ENCODE peak calls at places on chromosome 5, in seven cellular contexts. One of them, this sample, is unnamed.
A peak's percentile ranks its signal among the peaks of the same experiment; 100 is the strongest.

GRCh38 chr5:107869459-107870115 is 198.8 kb upstream of the EFNA5 start:
- DNase-seq in SK-N-SH: no peak
- DNase-seq in K562: no peak
- DNase-seq in H1: no peak
- DNase-seq in A549: peak; percentile 64
- DNase-seq in IMR-90: peak; percentile 84
- DNase-seq in HepG2: no peak
- DNase-seq in this sample: peak; percentile 36

GRCh38 chr5:139137703-139138102 is 60.5 kb downstream of the SIL1 start:
- DNase-seq in SK-N-SH: peak; percentile 47
- DNase-seq in HepG2: peak; percentile 16
- DNase-seq in A549: peak; percentile 56
- DNase-seq in H1: no peak
- DNase-seq in K562: peak; percentile 39
- DNase-seq in IMR-90: peak; percentile 26
- DNase-seq in this sample: peak; percentile 12

GRCh38 chr5:125277494-125278154 is 531.2 kb upstream of the ZNF608 start:
- DNase-seq in HepG2: peak; percentile 14
- DNase-seq in H1: no peak
- DNase-seq in SK-N-SH: no peak
- DNase-seq in A549: peak; percentile 63
- DNase-seq in K562: no peak
- DNase-seq in IMR-90: peak; percentile 94
- DNase-seq in this sample: peak; percentile 72

GRCh38 chr5:53262348-53262970 is 152.9 kb upstream of the MOCS2 start:
- DNase-seq in HepG2: peak; percentile 2
- DNase-seq in IMR-90: peak; percentile 72
- DNase-seq in SK-N-SH: peak; percentile 2
- DNase-seq in A549: peak; percentile 48
- DNase-seq in H1: no peak
- DNase-seq in K562: peak; percentile 11
- DNase-seq in this sample: peak; percentile 8

GRCh38 chr5:150431048-150431447 is 18.3 kb upstream of the CD74 start:
- DNase-seq in H1: no peak
- DNase-seq in K562: no peak
- DNase-seq in IMR-90: no peak
- DNase-seq in HepG2: no peak
- DNase-seq in SK-N-SH: no peak
- DNase-seq in A549: no peak
- DNase-seq in this sample: no peak

GRCh38 chr5:101977729-101978345 is 318.2 kb downstream of the SLCO4C1 start:
- DNase-seq in H1: no peak
- DNase-seq in K562: peak; percentile 13
- DNase-seq in A549: peak; percentile 59
- DNase-seq in IMR-90: peak; percentile 13
- DNase-seq in SK-N-SH: peak; percentile 54
- DNase-seq in HepG2: peak; percentile 49
- DNase-seq in this sample: peak; percentile 54

GRCh38 chr5:116896001-116896400 is 321.4 kb upstream of the SEMA6A start:
- DNase-seq in IMR-90: no peak
- DNase-seq in H1: no peak
- DNase-seq in SK-N-SH: no peak
- DNase-seq in K562: no peak
- DNase-seq in HepG2: no peak
- DNase-seq in A549: no peak
- DNase-seq in this sample: no peak

GRCh38 chr5:88298425-88298824 is 29.8 kb upstream of the TMEM161B start:
- DNase-seq in HepG2: no peak
- DNase-seq in SK-N-SH: no peak
- DNase-seq in H1: no peak
- DNase-seq in IMR-90: peak; percentile 82
- DNase-seq in K562: no peak
- DNase-seq in A549: no peak
- DNase-seq in this sample: no peak

GRCh38 chr5:134626369-134627014 is 6.1 kb downstream of the SAR1B start:
- DNase-seq in A549: peak; percentile 51
- DNase-seq in H1: no peak
- DNase-seq in HepG2: peak; percentile 57
- DNase-seq in SK-N-SH: no peak
- DNase-seq in IMR-90: peak; percentile 63
- DNase-seq in K562: no peak
- DNase-seq in this sample: no peak

GRCh38 chr5:107290780-107291398 is 379.8 kb downstream of the EFNA5 start:
- DNase-seq in SK-N-SH: no peak
- DNase-seq in IMR-90: no peak
- DNase-seq in H1: no peak
- DNase-seq in A549: no peak
- DNase-seq in HepG2: no peak
- DNase-seq in K562: no peak
- DNase-seq in this sample: no peak

GRCh38 chr5:25544652-25545249 is 900.0 kb upstream of the CDH10 start:
- DNase-seq in H1: peak; percentile 29
- DNase-seq in A549: peak; percentile 73
- DNase-seq in IMR-90: no peak
- DNase-seq in K562: peak; percentile 5
- DNase-seq in HepG2: peak; percentile 31
- DNase-seq in SK-N-SH: peak; percentile 6
- DNase-seq in this sample: peak; percentile 0

GRCh38 chr5:14525397-14525796 is 56.2 kb upstream of the OTULINL start:
- DNase-seq in IMR-90: no peak
- DNase-seq in H1: no peak
- DNase-seq in K562: no peak
- DNase-seq in SK-N-SH: no peak
- DNase-seq in HepG2: no peak
- DNase-seq in A549: no peak
- DNase-seq in this sample: no peak

GRCh38 chr5:91541696-91542095 is 158.6 kb upstream of the ARRDC3 start:
- DNase-seq in A549: peak; percentile 5
- DNase-seq in H1: no peak
- DNase-seq in HepG2: no peak
- DNase-seq in SK-N-SH: no peak
- DNase-seq in K562: no peak
- DNase-seq in IMR-90: peak; percentile 16
- DNase-seq in this sample: peak; percentile 1

GRCh38 chr5:68007446-68007845 is 208.1 kb upstream of the PIK3R1 start:
- DNase-seq in IMR-90: peak; percentile 78
- DNase-seq in HepG2: peak; percentile 2
- DNase-seq in K562: no peak
- DNase-seq in SK-N-SH: no peak
- DNase-seq in H1: no peak
- DNase-seq in A549: no peak
- DNase-seq in this sample: no peak

GRCh38 chr5:44660251-44660650 is 148.5 kb upstream of the MRPS30 start:
- DNase-seq in SK-N-SH: no peak
- DNase-seq in H1: no peak
- DNase-seq in K562: no peak
- DNase-seq in HepG2: no peak
- DNase-seq in A549: no peak
- DNase-seq in IMR-90: no peak
- DNase-seq in this sample: no peak

GRCh38 chr5:173498871-173499470 is 117.5 kb downstream of the BOD1 start:
- DNase-seq in H1: no peak
- DNase-seq in K562: no peak
- DNase-seq in A549: no peak
- DNase-seq in IMR-90: peak; percentile 23
- DNase-seq in HepG2: peak; percentile 50
- DNase-seq in SK-N-SH: no peak
- DNase-seq in this sample: no peak

GRCh38 chr5:94545870-94546625 is 72.4 kb downstream of the KIAA0825 start:
- DNase-seq in A549: no peak
- DNase-seq in SK-N-SH: no peak
- DNase-seq in IMR-90: no peak
- DNase-seq in HepG2: no peak
- DNase-seq in K562: no peak
- DNase-seq in H1: no peak
- DNase-seq in this sample: no peak

GRCh38 chr5:27594141-27594540 is 555.8 kb upstream of the CDH9 start:
- DNase-seq in IMR-90: no peak
- DNase-seq in A549: no peak
- DNase-seq in SK-N-SH: no peak
- DNase-seq in H1: no peak
- DNase-seq in HepG2: no peak
- DNase-seq in K562: no peak
- DNase-seq in this sample: no peak

GRCh38 chr5:136192526-136193395 is at the start of gene SMIM32:
- DNase-seq in IMR-90: no peak
- DNase-seq in H1: no peak
- DNase-seq in K562: no peak
- DNase-seq in HepG2: peak; percentile 24
- DNase-seq in A549: no peak
- DNase-seq in SK-N-SH: peak; percentile 76
- DNase-seq in this sample: no peak

GRCh38 chr5:142432369-142432863 is 107.6 kb upstream of the SPRY4 start:
- DNase-seq in A549: no peak
- DNase-seq in H1: no peak
- DNase-seq in IMR-90: no peak
- DNase-seq in HepG2: no peak
- DNase-seq in SK-N-SH: no peak
- DNase-seq in K562: no peak
- DNase-seq in this sample: no peak

GRCh38 chr5:54385994-54386393 is 69.5 kb upstream of the HSPB3 start:
- DNase-seq in HepG2: no peak
- DNase-seq in SK-N-SH: no peak
- DNase-seq in IMR-90: no peak
- DNase-seq in A549: no peak
- DNase-seq in H1: no peak
- DNase-seq in K562: peak; percentile 30
- DNase-seq in this sample: no peak

GRCh38 chr5:157672976-157673375 is 1.6 kb downstream of the C5orf52 start:
- DNase-seq in H1: no peak
- DNase-seq in K562: no peak
- DNase-seq in A549: no peak
- DNase-seq in SK-N-SH: no peak
- DNase-seq in HepG2: no peak
- DNase-seq in IMR-90: no peak
- DNase-seq in this sample: no peak

DNA sequence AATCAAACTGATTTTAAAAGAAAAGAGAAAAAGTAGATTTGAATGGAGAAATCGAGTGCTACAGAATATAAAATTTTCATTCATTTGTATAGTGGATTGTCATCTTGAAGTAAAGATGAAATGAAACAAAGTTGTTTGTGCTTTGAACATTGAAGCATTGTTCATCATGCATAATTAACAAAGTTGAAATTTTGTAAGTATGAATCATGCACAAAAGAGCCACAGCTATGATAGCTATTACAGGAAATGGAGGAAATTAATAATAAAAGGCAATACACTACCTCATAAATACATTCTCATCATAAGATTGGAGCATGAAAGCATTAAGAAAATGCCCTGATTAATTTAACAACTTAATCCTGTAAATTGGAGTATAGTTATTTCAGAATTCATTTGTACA is 153.4 kb upstream of the TLX3 start:
- DNase-seq in A549: no peak
- DNase-seq in SK-N-SH: no peak
- DNase-seq in H1: no peak
- DNase-seq in IMR-90: peak; percentile 38
- DNase-seq in K562: no peak
- DNase-seq in HepG2: no peak
- DNase-seq in this sample: no peak
- TF ChIP-seq RAD21 in A549: no peak
- TF ChIP-seq RAD21 in SK-N-SH: no peak
- TF ChIP-seq RAD21 in H1: no peak
- TF ChIP-seq RAD21 in IMR-90: no peak
- TF ChIP-seq RAD21 in K562: no peak
- TF ChIP-seq RAD21 in HepG2: no peak
- TF ChIP-seq RAD21 in this sample: no peak

GRCh38 chr5:155282503-155283107 is 269.1 kb downstream of the KIF4B start:
- DNase-seq in IMR-90: no peak
- DNase-seq in HepG2: no peak
- DNase-seq in A549: no peak
- DNase-seq in H1: no peak
- DNase-seq in K562: no peak
- DNase-seq in SK-N-SH: no peak
- DNase-seq in this sample: no peak

GRCh38 chr5:155290937-155291336 is 277.4 kb downstream of the KIF4B start:
- DNase-seq in A549: no peak
- DNase-seq in K562: no peak
- DNase-seq in SK-N-SH: peak; percentile 34
- DNase-seq in IMR-90: no peak
- DNase-seq in H1: no peak
- DNase-seq in HepG2: no peak
- DNase-seq in this sample: no peak

GRCh38 chr5:155285673-155286072 is 272.1 kb downstream of the KIF4B start:
- DNase-seq in A549: no peak
- DNase-seq in K562: no peak
- DNase-seq in IMR-90: no peak
- DNase-seq in HepG2: no peak
- DNase-seq in SK-N-SH: no peak
- DNase-seq in H1: no peak
- DNase-seq in this sample: no peak
- TF ChIP-seq RAD21 in A549: no peak
- TF ChIP-seq RAD21 in K562: no peak
- TF ChIP-seq RAD21 in IMR-90: no peak
- TF ChIP-seq RAD21 in HepG2: no peak
- TF ChIP-seq RAD21 in SK-N-SH: no peak
- TF ChIP-seq RAD21 in H1: no peak
- TF ChIP-seq RAD21 in this sample: no peak

DNA sequence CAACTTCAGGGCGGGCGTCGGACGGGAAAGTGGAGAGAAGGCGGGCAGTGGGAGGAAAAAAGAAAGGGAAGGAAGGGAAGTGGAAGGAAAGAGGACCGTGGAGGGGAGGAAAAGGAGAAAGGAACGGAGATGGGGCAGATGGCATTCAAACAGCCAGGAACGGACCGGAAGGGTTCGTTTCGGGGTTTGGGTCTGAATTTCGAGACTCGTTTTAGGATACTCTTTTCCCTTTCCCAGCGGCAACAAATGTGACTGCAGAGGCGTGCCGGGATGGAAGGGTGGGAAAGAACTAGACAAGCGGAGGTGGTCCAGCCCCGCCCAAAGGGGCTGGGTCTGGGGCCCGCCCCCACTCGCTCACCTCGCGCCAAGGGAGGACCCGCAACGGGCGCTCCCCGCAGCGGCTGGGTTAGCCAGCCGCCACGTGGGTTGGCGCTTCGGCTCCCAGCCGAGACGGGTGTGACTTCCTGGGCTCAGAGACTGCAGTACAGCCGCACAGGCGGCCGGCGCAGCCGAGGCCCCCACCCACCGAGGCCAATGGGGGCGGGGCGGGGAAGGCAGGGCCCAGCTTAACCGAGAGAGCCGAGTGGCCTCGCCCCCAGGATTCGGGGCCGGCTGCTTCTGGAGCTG is 2.7 kb downstream of the VCAN start:
- DNase-seq in SK-N-SH: peak; percentile 88
- DNase-seq in H1: peak; percentile 94
- DNase-seq in K562: peak; percentile 73
- DNase-seq in A549: peak; percentile 85
- DNase-seq in IMR-90: peak; percentile 88
- DNase-seq in HepG2: peak; percentile 30
- DNase-seq in this sample: peak; percentile 67
- TF ChIP-seq RAD21 in SK-N-SH: no peak
- TF ChIP-seq RAD21 in H1: no peak
- TF ChIP-seq RAD21 in K562: no peak
- TF ChIP-seq RAD21 in A549: peak; percentile 20
- TF ChIP-seq RAD21 in IMR-90: no peak
- TF ChIP-seq RAD21 in HepG2: no peak
- TF ChIP-seq RAD21 in this sample: no peak

GRCh38 chr5:76590027-76590426 is 33.2 kb downstream of the F2RL2 start:
- DNase-seq in HepG2: no peak
- DNase-seq in H1: no peak
- DNase-seq in IMR-90: no peak
- DNase-seq in A549: no peak
- DNase-seq in K562: no peak
- DNase-seq in SK-N-SH: no peak
- DNase-seq in this sample: no peak
- TF ChIP-seq RAD21 in HepG2: no peak
- TF ChIP-seq RAD21 in H1: no peak
- TF ChIP-seq RAD21 in IMR-90: no peak
- TF ChIP-seq RAD21 in A549: no peak
- TF ChIP-seq RAD21 in K562: no peak
- TF ChIP-seq RAD21 in SK-N-SH: no peak
- TF ChIP-seq RAD21 in this sample: no peak